ENCODE peak calls at places on chromosome 20, in four cellular contexts. One of them, this sample, is unnamed.

GRCh38 chr20:10551732-10552724 is 116.9 kb downstream of the SLX4IP start:
- DNase-seq in AG09309: no peak
- DNase-seq in progenitor cell of endocrine pancreas: no peak
- DNase-seq in lower leg skin: no peak
- DNase-seq in this sample: no peak

GRCh38 chr20:2528671-2529070 is 7.7 kb upstream of the TMC2 start:
- DNase-seq in lower leg skin: no peak
- DNase-seq in progenitor cell of endocrine pancreas: no peak
- DNase-seq in AG09309: no peak
- DNase-seq in this sample: no peak

GRCh38 chr20:32368930-32369329 is 10.8 kb downstream of the ASXL1 start:
- DNase-seq in progenitor cell of endocrine pancreas: no peak
- DNase-seq in lower leg skin: no peak
- DNase-seq in AG09309: no peak
- DNase-seq in this sample: no peak

GRCh38 chr20:48606841-48607543 is 220.8 kb downstream of the PREX1 start:
- DNase-seq in progenitor cell of endocrine pancreas: no peak
- DNase-seq in AG09309: no peak
- DNase-seq in lower leg skin: no peak
- DNase-seq in this sample: peak; percentile 54

GRCh38 chr20:50110141-50111047 is 2.6 kb downstream of the UBE2V1 start:
- DNase-seq in progenitor cell of endocrine pancreas: no peak
- DNase-seq in lower leg skin: no peak
- DNase-seq in AG09309: no peak
- DNase-seq in this sample: no peak

GRCh38 chr20:32888636-32889035 is 29.9 kb downstream of the EFCAB8 start:
- DNase-seq in lower leg skin: no peak
- DNase-seq in progenitor cell of endocrine pancreas: no peak
- DNase-seq in AG09309: no peak
- DNase-seq in this sample: no peak

GRCh38 chr20:4283011-4283410 is 267.7 kb upstream of the RNF24 start:
- DNase-seq in lower leg skin: no peak
- DNase-seq in progenitor cell of endocrine pancreas: no peak
- DNase-seq in AG09309: peak; percentile 43
- DNase-seq in this sample: no peak

GRCh38 chr20:40470313-40471260 is 218.4 kb downstream of the MAFB start:
- DNase-seq in lower leg skin: no peak
- DNase-seq in progenitor cell of endocrine pancreas: no peak
- DNase-seq in AG09309: no peak
- DNase-seq in this sample: peak; percentile 22

GRCh38 chr20:51565741-51566140 is 23.2 kb upstream of the NFATC2 start:
- DNase-seq in lower leg skin: no peak
- DNase-seq in AG09309: peak; percentile 23
- DNase-seq in progenitor cell of endocrine pancreas: no peak
- DNase-seq in this sample: no peak

GRCh38 chr20:50592282-50593004 is 82.3 kb downstream of the PTPN1 start:
- DNase-seq in lower leg skin: no peak
- DNase-seq in AG09309: no peak
- DNase-seq in progenitor cell of endocrine pancreas: no peak
- DNase-seq in this sample: no peak

GRCh38 chr20:24784607-24785006 is 164.5 kb upstream of the CST7 start:
- DNase-seq in lower leg skin: no peak
- DNase-seq in AG09309: no peak
- DNase-seq in progenitor cell of endocrine pancreas: no peak
- DNase-seq in this sample: no peak

GRCh38 chr20:24782221-24782620 is 166.8 kb upstream of the CST7 start:
- DNase-seq in AG09309: no peak
- DNase-seq in progenitor cell of endocrine pancreas: no peak
- DNase-seq in lower leg skin: no peak
- DNase-seq in this sample: no peak

GRCh38 chr20:24785141-24785924 is 163.7 kb upstream of the CST7 start:
- DNase-seq in progenitor cell of endocrine pancreas: no peak
- DNase-seq in lower leg skin: no peak
- DNase-seq in AG09309: peak; percentile 42
- DNase-seq in this sample: no peak

GRCh38 chr20:24782801-24783630 is 166.1 kb upstream of the CST7 start:
- DNase-seq in AG09309: no peak
- DNase-seq in progenitor cell of endocrine pancreas: no peak
- DNase-seq in lower leg skin: no peak
- DNase-seq in this sample: peak; percentile 39

DNA sequence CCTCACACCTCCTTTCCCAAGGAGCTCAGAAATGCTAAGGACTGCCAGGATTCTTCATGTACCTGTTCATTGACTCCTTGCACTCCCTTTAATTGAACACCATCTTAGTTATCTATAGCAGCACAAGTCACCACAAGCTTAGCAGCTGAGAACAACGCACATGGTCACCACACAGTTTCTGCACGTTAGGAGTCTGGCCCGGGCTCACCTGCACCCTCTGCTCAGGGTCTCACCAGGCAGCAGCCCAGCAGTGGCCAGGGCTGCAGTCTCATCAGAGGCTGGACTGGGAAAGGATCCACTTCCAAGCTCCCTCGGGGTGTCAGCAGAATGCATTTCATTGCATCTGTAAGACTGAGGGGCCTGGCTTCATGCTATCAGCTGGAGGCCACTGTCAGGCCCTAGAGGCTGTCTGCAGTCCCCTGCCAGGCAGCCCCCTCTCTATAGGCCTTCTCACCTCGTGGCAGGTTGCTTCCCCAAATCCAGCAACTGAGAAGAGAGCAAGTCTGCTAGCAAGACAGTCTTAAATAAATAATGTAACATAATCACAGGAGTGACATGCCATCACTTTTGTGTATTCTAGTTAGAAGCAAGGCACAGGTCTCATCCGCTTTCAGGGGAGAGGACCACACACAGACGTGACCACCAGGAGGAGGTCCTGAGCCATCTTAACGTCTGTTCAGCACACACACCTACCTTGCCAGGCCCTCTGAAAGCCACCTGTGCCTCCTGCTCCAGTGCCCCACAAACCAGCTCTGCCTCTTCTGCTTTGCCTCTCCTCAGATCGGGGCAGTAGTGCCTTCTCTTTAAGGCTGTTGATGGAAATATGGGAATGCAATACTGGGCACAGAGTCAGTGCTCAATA is 165.2 kb upstream of the CST7 start:
- DNase-seq in AG09309: no peak
- DNase-seq in progenitor cell of endocrine pancreas: no peak
- DNase-seq in lower leg skin: no peak
- DNase-seq in this sample: no peak
- TF ChIP-seq CTCF in AG09309: no peak
- TF ChIP-seq CTCF in progenitor cell of endocrine pancreas: peak; percentile 43
- TF ChIP-seq CTCF in lower leg skin: no peak
- TF ChIP-seq CTCF in this sample: no peak

DNA sequence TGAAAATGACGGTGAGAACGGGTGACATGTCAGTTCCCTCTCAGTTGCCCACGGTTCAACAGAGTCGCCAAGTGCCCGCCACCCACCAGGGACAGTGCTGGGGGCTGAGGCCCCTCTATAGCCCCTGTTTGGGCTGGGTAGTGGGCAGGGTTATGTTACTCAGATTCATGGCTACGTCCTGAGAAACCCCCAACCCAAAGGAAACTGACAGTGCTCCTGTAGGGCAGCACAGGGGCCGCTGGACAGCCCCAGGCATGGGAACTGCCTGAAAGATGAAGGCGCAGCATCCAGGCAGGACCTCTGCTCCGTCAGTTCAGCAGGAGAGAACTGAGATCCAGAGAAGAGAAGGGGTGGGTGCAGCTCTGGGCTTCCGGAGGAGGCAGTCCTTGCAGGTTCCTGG is 118.9 kb upstream of the PMEPA1 start:
- DNase-seq in progenitor cell of endocrine pancreas: no peak
- DNase-seq in AG09309: no peak
- DNase-seq in lower leg skin: no peak
- DNase-seq in this sample: no peak
- TF ChIP-seq CTCF in progenitor cell of endocrine pancreas: no peak
- TF ChIP-seq CTCF in AG09309: no peak
- TF ChIP-seq CTCF in lower leg skin: no peak
- TF ChIP-seq CTCF in this sample: no peak

GRCh38 chr20:45576995-45577394 is 2.1 kb downstream of the WFDC8 start:
- DNase-seq in progenitor cell of endocrine pancreas: no peak
- DNase-seq in lower leg skin: no peak
- DNase-seq in AG09309: peak; percentile 5
- DNase-seq in this sample: no peak
- TF ChIP-seq CTCF in progenitor cell of endocrine pancreas: no peak
- TF ChIP-seq CTCF in lower leg skin: no peak
- TF ChIP-seq CTCF in AG09309: no peak
- TF ChIP-seq CTCF in this sample: no peak

GRCh38 chr20:24489631-24490260 is 20.3 kb downstream of the SYNDIG1 start:
- DNase-seq in lower leg skin: no peak
- DNase-seq in AG09309: no peak
- DNase-seq in progenitor cell of endocrine pancreas: no peak
- DNase-seq in this sample: no peak
- TF ChIP-seq CTCF in lower leg skin: no peak
- TF ChIP-seq CTCF in AG09309: no peak
- TF ChIP-seq CTCF in progenitor cell of endocrine pancreas: no peak
- TF ChIP-seq CTCF in this sample: no peak

This sample was measured in glutamatergic neuron.